ENCODE peak calls at places on chromosomes 6 and 20, in ten cellular contexts. One of them, this sample, is unnamed.

GRCh38 chr6:80250391-80250997 is 144.0 kb downstream of the BCKDHB start:
- DNase-seq in NB4: peak
- DNase-seq in HCT116: no peak
- DNase-seq in IMR-90: peak
- DNase-seq in upper lobe of left lung: no peak
- DNase-seq in HepG2: no peak
- DNase-seq in Peyer's patch: no peak
- DNase-seq in heart left ventricle: no peak
- DNase-seq in spleen: no peak
- DNase-seq in uterus: no peak
- DNase-seq in this sample: peak

GRCh38 chr6:161116554-161117328 is 125.2 kb downstream of the MAP3K4 start:
- DNase-seq in upper lobe of left lung: no peak
- DNase-seq in Peyer's patch: no peak
- DNase-seq in HepG2: no peak
- DNase-seq in heart left ventricle: no peak
- DNase-seq in HCT116: no peak
- DNase-seq in IMR-90: no peak
- DNase-seq in uterus: no peak
- DNase-seq in NB4: no peak
- DNase-seq in spleen: no peak
- DNase-seq in this sample: no peak

GRCh38 chr6:34305497-34305896 is 56.7 kb upstream of the SMIM29 start:
- DNase-seq in upper lobe of left lung: no peak
- DNase-seq in spleen: no peak
- DNase-seq in uterus: no peak
- DNase-seq in NB4: no peak
- DNase-seq in Peyer's patch: no peak
- DNase-seq in HepG2: no peak
- DNase-seq in HCT116: no peak
- DNase-seq in heart left ventricle: no peak
- DNase-seq in IMR-90: no peak
- DNase-seq in this sample: no peak

GRCh38 chr6:109321752-109322151 is 60.5 kb downstream of the CD164 start:
- DNase-seq in Peyer's patch: no peak
- DNase-seq in heart left ventricle: no peak
- DNase-seq in upper lobe of left lung: no peak
- DNase-seq in HCT116: no peak
- DNase-seq in NB4: no peak
- DNase-seq in spleen: no peak
- DNase-seq in IMR-90: no peak
- DNase-seq in HepG2: no peak
- DNase-seq in uterus: no peak
- DNase-seq in this sample: no peak

GRCh38 chr6:88882536-88882935 is 80.9 kb downstream of the RNGTT start:
- DNase-seq in uterus: no peak
- DNase-seq in HepG2: no peak
- DNase-seq in HCT116: no peak
- DNase-seq in IMR-90: no peak
- DNase-seq in Peyer's patch: no peak
- DNase-seq in spleen: no peak
- DNase-seq in heart left ventricle: no peak
- DNase-seq in upper lobe of left lung: no peak
- DNase-seq in NB4: no peak
- DNase-seq in this sample: peak

GRCh38 chr6:25010917-25011625 is 75.3 kb upstream of the RIPOR2 start:
- DNase-seq in HepG2: no peak
- DNase-seq in HCT116: no peak
- DNase-seq in Peyer's patch: no peak
- DNase-seq in heart left ventricle: no peak
- DNase-seq in upper lobe of left lung: no peak
- DNase-seq in NB4: no peak
- DNase-seq in uterus: no peak
- DNase-seq in spleen: no peak
- DNase-seq in IMR-90: peak
- DNase-seq in this sample: no peak

GRCh38 chr6:170137911-170138910 is 152.7 kb downstream of the DLL1 start:
- DNase-seq in IMR-90: no peak
- DNase-seq in spleen: peak
- DNase-seq in upper lobe of left lung: peak
- DNase-seq in HepG2: no peak
- DNase-seq in heart left ventricle: peak
- DNase-seq in uterus: no peak
- DNase-seq in Peyer's patch: peak
- DNase-seq in HCT116: no peak
- DNase-seq in NB4: no peak
- DNase-seq in this sample: no peak

GRCh38 chr6:109879521-109879920 is 98.6 kb upstream of the GPR6 start:
- DNase-seq in HCT116: no peak
- DNase-seq in spleen: no peak
- DNase-seq in Peyer's patch: no peak
- DNase-seq in IMR-90: no peak
- DNase-seq in upper lobe of left lung: no peak
- DNase-seq in heart left ventricle: no peak
- DNase-seq in NB4: no peak
- DNase-seq in uterus: no peak
- DNase-seq in HepG2: no peak
- DNase-seq in this sample: no peak

GRCh38 chr20:51352790-51353189 is 189.7 kb downstream of the NFATC2 start:
- DNase-seq in upper lobe of left lung: no peak
- DNase-seq in NB4: no peak
- DNase-seq in heart left ventricle: no peak
- DNase-seq in HepG2: no peak
- DNase-seq in Peyer's patch: no peak
- DNase-seq in HCT116: no peak
- DNase-seq in spleen: peak
- DNase-seq in IMR-90: no peak
- DNase-seq in uterus: no peak
- DNase-seq in this sample: no peak

GRCh38 chr20:51357543-51357942 is 185.0 kb downstream of the NFATC2 start:
- DNase-seq in NB4: no peak
- DNase-seq in upper lobe of left lung: no peak
- DNase-seq in heart left ventricle: no peak
- DNase-seq in uterus: no peak
- DNase-seq in HCT116: no peak
- DNase-seq in HepG2: no peak
- DNase-seq in IMR-90: no peak
- DNase-seq in spleen: no peak
- DNase-seq in Peyer's patch: no peak
- DNase-seq in this sample: no peak

GRCh38 chr20:51356871-51357270 is 185.6 kb downstream of the NFATC2 start:
- DNase-seq in upper lobe of left lung: no peak
- DNase-seq in Peyer's patch: no peak
- DNase-seq in HCT116: no peak
- DNase-seq in HepG2: no peak
- DNase-seq in heart left ventricle: no peak
- DNase-seq in NB4: no peak
- DNase-seq in IMR-90: no peak
- DNase-seq in spleen: peak
- DNase-seq in uterus: no peak
- DNase-seq in this sample: no peak

GRCh38 chr20:51354191-51354768 is 188.2 kb downstream of the NFATC2 start:
- DNase-seq in HepG2: no peak
- DNase-seq in spleen: peak
- DNase-seq in Peyer's patch: no peak
- DNase-seq in IMR-90: peak
- DNase-seq in HCT116: no peak
- DNase-seq in NB4: no peak
- DNase-seq in uterus: no peak
- DNase-seq in upper lobe of left lung: no peak
- DNase-seq in heart left ventricle: no peak
- DNase-seq in this sample: no peak

DNA sequence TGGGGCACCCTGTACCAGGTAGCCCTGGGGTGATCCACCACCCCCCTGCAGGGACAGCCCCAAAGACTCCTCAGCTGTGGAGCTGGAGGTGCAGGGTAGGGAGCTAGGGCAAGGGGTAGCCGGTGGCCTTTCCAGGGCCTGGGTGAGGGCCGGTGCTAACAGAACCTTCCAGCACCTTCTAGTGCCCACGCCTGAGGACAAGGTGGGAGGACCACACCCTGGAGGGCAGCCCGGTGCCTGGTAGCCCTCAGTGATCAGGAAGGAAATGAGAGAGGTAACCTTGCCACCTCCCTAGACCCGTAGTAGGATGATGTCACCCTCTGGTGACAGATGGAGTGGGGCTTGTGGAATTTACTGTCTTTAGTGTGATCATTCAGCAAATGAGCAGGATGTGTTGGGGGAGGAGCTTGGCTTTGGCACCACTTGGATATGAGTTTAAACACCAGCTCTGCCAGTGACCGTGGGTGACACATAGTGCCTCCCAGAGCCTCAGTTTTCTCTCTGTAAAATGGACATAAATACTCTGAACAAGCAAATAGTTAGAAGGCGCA is 187.7 kb downstream of the NFATC2 start:
- DNase-seq in heart left ventricle: no peak
- DNase-seq in HCT116: no peak
- DNase-seq in NB4: no peak
- DNase-seq in Peyer's patch: no peak
- DNase-seq in upper lobe of left lung: no peak
- DNase-seq in HepG2: no peak
- DNase-seq in IMR-90: peak
- DNase-seq in spleen: peak
- DNase-seq in uterus: no peak
- DNase-seq in this sample: no peak
- TF ChIP-seq POLR2A in heart left ventricle: no peak
- TF ChIP-seq POLR2A in HCT116: no peak
- TF ChIP-seq POLR2A in NB4: no peak
- TF ChIP-seq POLR2A in Peyer's patch: no peak
- TF ChIP-seq POLR2A in upper lobe of left lung: no peak
- TF ChIP-seq POLR2A in HepG2: no peak
- TF ChIP-seq POLR2A in IMR-90: peak
- TF ChIP-seq POLR2A in spleen: no peak
- TF ChIP-seq POLR2A in uterus: no peak
- TF ChIP-seq POLR2A in this sample: no peak

GRCh38 chr6:28104392-28105250 is 19.8 kb upstream of the ZSCAN16 start:
- DNase-seq in HCT116: peak
- DNase-seq in upper lobe of left lung: peak
- DNase-seq in IMR-90: peak
- DNase-seq in heart left ventricle: peak
- DNase-seq in HepG2: peak
- DNase-seq in NB4: peak
- DNase-seq in Peyer's patch: peak
- DNase-seq in uterus: peak
- DNase-seq in spleen: peak
- DNase-seq in this sample: peak
- TF ChIP-seq POLR2A in HCT116: peak
- TF ChIP-seq POLR2A in upper lobe of left lung: peak
- TF ChIP-seq POLR2A in IMR-90: peak
- TF ChIP-seq POLR2A in heart left ventricle: peak
- TF ChIP-seq POLR2A in HepG2: peak
- TF ChIP-seq POLR2A in NB4: peak
- TF ChIP-seq POLR2A in Peyer's patch: peak
- TF ChIP-seq POLR2A in uterus: peak
- TF ChIP-seq POLR2A in spleen: peak
- TF ChIP-seq POLR2A in this sample: peak

GRCh38 chr6:146871613-146872465 is 273.1 kb downstream of the ADGB start:
- DNase-seq in HepG2: peak
- DNase-seq in spleen: no peak
- DNase-seq in upper lobe of left lung: no peak
- DNase-seq in HCT116: no peak
- DNase-seq in uterus: no peak
- DNase-seq in IMR-90: no peak
- DNase-seq in Peyer's patch: no peak
- DNase-seq in heart left ventricle: no peak
- DNase-seq in NB4: no peak
- DNase-seq in this sample: no peak
- TF ChIP-seq POLR2A in HepG2: no peak
- TF ChIP-seq POLR2A in spleen: no peak
- TF ChIP-seq POLR2A in upper lobe of left lung: no peak
- TF ChIP-seq POLR2A in HCT116: no peak
- TF ChIP-seq POLR2A in uterus: no peak
- TF ChIP-seq POLR2A in IMR-90: no peak
- TF ChIP-seq POLR2A in Peyer's patch: no peak
- TF ChIP-seq POLR2A in heart left ventricle: no peak
- TF ChIP-seq POLR2A in NB4: no peak
- TF ChIP-seq POLR2A in this sample: no peak

GRCh38 chr20:25389381-25389857 is 1.2 kb downstream of the ABHD12 start:
- DNase-seq in upper lobe of left lung: no peak
- DNase-seq in Peyer's patch: no peak
- DNase-seq in uterus: no peak
- DNase-seq in heart left ventricle: no peak
- DNase-seq in spleen: no peak
- DNase-seq in NB4: no peak
- DNase-seq in HCT116: no peak
- DNase-seq in IMR-90: peak
- DNase-seq in HepG2: no peak
- DNase-seq in this sample: peak

GRCh38 chr20:25389858-25390537 is 637 bp downstream of the ABHD12 start:
- DNase-seq in spleen: peak
- DNase-seq in upper lobe of left lung: peak
- DNase-seq in IMR-90: no peak
- DNase-seq in uterus: peak
- DNase-seq in NB4: peak
- DNase-seq in HepG2: no peak
- DNase-seq in Peyer's patch: peak
- DNase-seq in heart left ventricle: peak
- DNase-seq in HCT116: no peak
- DNase-seq in this sample: peak

GRCh38 chr20:25394276-25394675 is 3.6 kb upstream of the ABHD12 start:
- DNase-seq in uterus: no peak
- DNase-seq in Peyer's patch: no peak
- DNase-seq in IMR-90: no peak
- DNase-seq in NB4: no peak
- DNase-seq in HCT116: no peak
- DNase-seq in heart left ventricle: no peak
- DNase-seq in spleen: no peak
- DNase-seq in upper lobe of left lung: no peak
- DNase-seq in HepG2: no peak
- DNase-seq in this sample: no peak

GRCh38 chr20:25394996-25395395 is 4.4 kb upstream of the ABHD12 start:
- DNase-seq in HepG2: no peak
- DNase-seq in uterus: no peak
- DNase-seq in spleen: no peak
- DNase-seq in Peyer's patch: no peak
- DNase-seq in HCT116: no peak
- DNase-seq in upper lobe of left lung: no peak
- DNase-seq in heart left ventricle: no peak
- DNase-seq in NB4: no peak
- DNase-seq in IMR-90: no peak
- DNase-seq in this sample: no peak

DNA sequence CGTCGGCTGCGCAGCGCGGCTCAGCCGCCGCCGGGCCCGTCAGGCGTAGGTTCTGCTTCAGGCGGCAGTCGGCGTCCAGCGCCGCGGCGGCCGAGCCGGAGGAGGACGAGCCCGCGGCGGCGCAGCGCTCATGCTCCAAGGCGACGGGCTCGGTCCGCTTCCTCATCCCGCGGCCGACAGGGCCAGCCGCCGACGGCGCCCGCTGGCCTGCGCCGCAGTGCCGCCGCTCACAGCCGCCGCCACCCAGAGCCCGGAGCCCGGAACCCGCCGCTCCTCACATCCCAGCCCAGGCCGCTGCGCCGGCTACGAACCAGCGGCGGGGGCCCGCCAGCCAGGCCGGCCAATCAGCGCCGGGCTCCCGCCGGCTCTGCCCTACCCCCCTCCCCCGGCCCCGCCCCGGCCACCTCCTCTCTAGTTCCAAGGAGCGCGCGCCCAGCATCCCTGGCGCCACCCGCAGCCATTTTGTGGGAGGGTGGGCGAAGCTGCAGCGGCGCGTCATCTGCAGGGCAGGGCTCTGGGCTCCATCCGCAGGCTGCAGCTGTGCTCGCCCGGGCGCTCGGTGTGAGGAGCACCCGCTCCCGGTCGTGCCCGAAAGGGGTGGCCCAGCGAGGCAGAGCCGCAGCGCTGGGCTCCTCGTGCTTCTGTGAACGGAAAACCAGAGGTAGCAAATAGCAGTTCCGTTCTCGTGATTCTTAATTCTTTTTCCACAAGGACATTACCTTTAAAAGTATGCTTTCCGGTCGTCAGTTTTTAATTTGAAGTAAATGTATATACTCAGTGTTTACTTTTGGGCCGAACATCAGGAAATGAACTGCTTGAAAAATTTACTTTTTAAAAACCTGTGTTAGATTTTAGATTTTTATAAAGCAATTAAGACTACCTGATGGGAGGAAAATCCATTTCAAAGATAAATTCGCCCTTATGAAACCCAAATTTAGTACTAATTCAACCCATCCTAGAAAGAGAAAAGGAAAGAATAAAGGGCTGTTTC is at the start of gene ABHD12:
- DNase-seq in HCT116: peak
- DNase-seq in Peyer's patch: peak
- DNase-seq in upper lobe of left lung: peak
- DNase-seq in IMR-90: peak
- DNase-seq in spleen: peak
- DNase-seq in NB4: peak
- DNase-seq in HepG2: peak
- DNase-seq in heart left ventricle: peak
- DNase-seq in uterus: peak
- DNase-seq in this sample: peak
- TF ChIP-seq POLR2A in HCT116: peak
- TF ChIP-seq POLR2A in Peyer's patch: peak
- TF ChIP-seq POLR2A in upper lobe of left lung: peak
- TF ChIP-seq POLR2A in IMR-90: peak
- TF ChIP-seq POLR2A in spleen: peak
- TF ChIP-seq POLR2A in NB4: peak
- TF ChIP-seq POLR2A in HepG2: peak
- TF ChIP-seq POLR2A in heart left ventricle: peak
- TF ChIP-seq POLR2A in uterus: peak
- TF ChIP-seq POLR2A in this sample: peak

This sample was measured in erythroblast.